ENCODE peak calls at places on chromosome 12, in four cellular contexts. One of them, this sample, is unnamed.

GRCh38 chr12:22101749-22102243 is 55.8 kb downstream of the CMAS start:
- DNase-seq in mesenchymal stem cell: peak; percentile 83
- DNase-seq in IMR-90: peak; percentile 89
- DNase-seq in H1: no peak
- DNase-seq in this sample: no peak

GRCh38 chr12:110657747-110658146 is 31.2 kb downstream of the HVCN1 start:
- DNase-seq in H1: no peak
- DNase-seq in mesenchymal stem cell: no peak
- DNase-seq in IMR-90: no peak
- DNase-seq in this sample: no peak

GRCh38 chr12:575948-576612 is 87.2 kb downstream of the NINJ2 start:
- DNase-seq in H1: peak; percentile 96
- DNase-seq in mesenchymal stem cell: peak; percentile 55
- DNase-seq in IMR-90: peak; percentile 31
- DNase-seq in this sample: peak; percentile 79

GRCh38 chr12:114812858-114813761 is 129.1 kb upstream of the TBX3 start:
- DNase-seq in mesenchymal stem cell: peak; percentile 82
- DNase-seq in IMR-90: peak; percentile 74
- DNase-seq in H1: no peak
- DNase-seq in this sample: peak; percentile 40

GRCh38 chr12:67365131-67365530 is 96.0 kb downstream of the CAND1 start:
- DNase-seq in mesenchymal stem cell: no peak
- DNase-seq in H1: no peak
- DNase-seq in IMR-90: no peak
- DNase-seq in this sample: no peak

GRCh38 chr12:81874166-81874565 is 115.0 kb upstream of the PPFIA2 start:
- DNase-seq in H1: no peak
- DNase-seq in IMR-90: no peak
- DNase-seq in mesenchymal stem cell: no peak
- DNase-seq in this sample: no peak

GRCh38 chr12:110582286-110583136 is 607 bp downstream of the PPTC7 start:
- DNase-seq in mesenchymal stem cell: peak; percentile 80
- DNase-seq in H1: peak; percentile 70
- DNase-seq in IMR-90: peak; percentile 33
- DNase-seq in this sample: peak; percentile 62

GRCh38 chr12:62259311-62259992 is 752 bp upstream of the USP15 start:
- DNase-seq in IMR-90: no peak
- DNase-seq in mesenchymal stem cell: no peak
- DNase-seq in H1: no peak
- DNase-seq in this sample: no peak

GRCh38 chr12:85179680-85180300 is 100.2 kb upstream of the ALX1 start:
- DNase-seq in IMR-90: peak; percentile 0
- DNase-seq in mesenchymal stem cell: peak; percentile 27
- DNase-seq in H1: no peak
- DNase-seq in this sample: no peak

GRCh38 chr12:43896496-43896895 is 60.6 kb downstream of the TMEM117 start:
- DNase-seq in H1: no peak
- DNase-seq in IMR-90: no peak
- DNase-seq in mesenchymal stem cell: no peak
- DNase-seq in this sample: no peak

GRCh38 chr12:75488553-75488952 is 8.0 kb downstream of the GLIPR1 start:
- DNase-seq in H1: no peak
- DNase-seq in IMR-90: peak; percentile 56
- DNase-seq in mesenchymal stem cell: peak; percentile 46
- DNase-seq in this sample: peak; percentile 73

GRCh38 chr12:124567673-124568373 is 411 bp upstream of the NCOR2 start:
- DNase-seq in IMR-90: peak; percentile 94
- DNase-seq in mesenchymal stem cell: peak; percentile 94
- DNase-seq in H1: peak; percentile 77
- DNase-seq in this sample: peak; percentile 75

GRCh38 chr12:91778091-91778819 is 367.4 kb downstream of the BTG1 start:
- DNase-seq in mesenchymal stem cell: peak; percentile 26
- DNase-seq in H1: no peak
- DNase-seq in IMR-90: peak; percentile 13
- DNase-seq in this sample: no peak

GRCh38 chr12:91778938-91779400 is 366.7 kb downstream of the BTG1 start:
- DNase-seq in mesenchymal stem cell: peak; percentile 93
- DNase-seq in IMR-90: peak; percentile 88
- DNase-seq in H1: no peak
- DNase-seq in this sample: peak; percentile 76

GRCh38 chr12:91781114-91781513 is 364.5 kb downstream of the BTG1 start:
- DNase-seq in IMR-90: peak; percentile 66
- DNase-seq in mesenchymal stem cell: peak; percentile 43
- DNase-seq in H1: no peak
- DNase-seq in this sample: peak; percentile 25

GRCh38 chr12:91774471-91774921 is 371.1 kb downstream of the BTG1 start:
- DNase-seq in mesenchymal stem cell: peak; percentile 70
- DNase-seq in IMR-90: peak; percentile 82
- DNase-seq in H1: no peak
- DNase-seq in this sample: no peak

GRCh38 chr12:91777268-91777997 is 368.2 kb downstream of the BTG1 start:
- DNase-seq in H1: no peak
- DNase-seq in IMR-90: peak; percentile 1
- DNase-seq in mesenchymal stem cell: peak; percentile 40
- DNase-seq in this sample: no peak
- H2BK5ac ChIP-seq in H1: no peak overlapping the region
- H2BK5ac ChIP-seq in IMR-90: no peak overlapping the region
- H2BK5ac ChIP-seq in mesenchymal stem cell: no peak overlapping the region
- H2BK5ac ChIP-seq in this sample: no peak overlapping the region

GRCh38 chr12:65511134-65511912 is 232.8 kb downstream of the MSRB3 start:
- DNase-seq in mesenchymal stem cell: no peak
- DNase-seq in IMR-90: no peak
- DNase-seq in H1: no peak
- DNase-seq in this sample: no peak
- H2BK5ac ChIP-seq in mesenchymal stem cell: no peak overlapping the region
- H2BK5ac ChIP-seq in IMR-90: no peak overlapping the region
- H2BK5ac ChIP-seq in H1: peak overlapping the region; percentile 64
- H2BK5ac ChIP-seq in this sample: no peak overlapping the region

GRCh38 chr12:94621662-94622359 is 28.5 kb downstream of the TMCC3 start:
- DNase-seq in mesenchymal stem cell: peak; percentile 55
- DNase-seq in IMR-90: peak; percentile 47
- DNase-seq in H1: no peak
- DNase-seq in this sample: no peak
- H2BK5ac ChIP-seq in mesenchymal stem cell: no peak overlapping the region
- H2BK5ac ChIP-seq in IMR-90: no peak overlapping the region
- H2BK5ac ChIP-seq in H1: no peak overlapping the region
- H2BK5ac ChIP-seq in this sample: no peak overlapping the region

DNA sequence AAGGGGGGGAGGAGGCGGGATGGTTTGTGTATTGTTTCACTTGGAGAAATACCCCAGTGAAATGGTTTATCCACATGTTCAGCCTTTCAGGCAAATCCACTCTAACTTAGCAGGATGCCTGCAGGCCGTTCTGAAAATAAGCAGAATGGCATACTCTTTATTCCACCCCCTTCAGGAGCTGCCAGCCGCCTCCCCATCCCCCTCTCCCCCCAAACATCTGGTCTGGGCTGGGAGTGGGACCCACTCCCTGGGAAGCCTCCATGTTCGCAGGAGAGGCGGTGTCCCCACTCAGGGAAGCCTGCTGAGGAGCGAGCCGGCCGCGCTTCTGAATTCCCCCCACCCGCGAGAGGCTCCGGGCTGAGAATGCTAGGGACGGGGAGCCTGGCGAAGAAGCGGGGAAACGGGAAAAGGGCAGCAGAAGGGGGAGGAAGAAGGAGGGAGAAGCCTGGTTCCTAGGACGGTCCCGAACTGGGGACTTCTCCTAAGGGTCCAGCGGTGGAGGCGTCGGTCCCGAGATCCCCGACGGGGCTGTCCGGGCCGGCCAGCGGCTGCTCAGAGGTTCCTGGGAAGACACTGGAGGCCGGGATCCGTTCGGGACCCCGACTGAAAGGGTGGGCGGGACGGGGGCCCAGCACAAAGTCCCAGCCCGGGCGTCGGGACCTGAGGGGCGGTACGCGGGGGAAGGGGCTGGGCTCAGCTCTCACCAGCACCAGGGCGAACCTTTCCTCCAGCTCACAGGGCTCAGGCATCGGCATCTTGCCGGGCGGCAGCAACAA is 666 bp downstream of the FMNL3 start:
- DNase-seq in mesenchymal stem cell: peak; percentile 66
- DNase-seq in IMR-90: peak; percentile 47
- DNase-seq in H1: peak; percentile 70
- DNase-seq in this sample: peak; percentile 72
- H2BK5ac ChIP-seq in mesenchymal stem cell: peak overlapping the region; percentile 51
- H2BK5ac ChIP-seq in IMR-90: peak overlapping the region; percentile 69
- H2BK5ac ChIP-seq in H1: no peak overlapping the region
- H2BK5ac ChIP-seq in this sample: no peak overlapping the region

GRCh38 chr12:50569876-50570275 is 65.1 kb downstream of the DIP2B start:
- DNase-seq in IMR-90: peak; percentile 33
- DNase-seq in mesenchymal stem cell: peak; percentile 43
- DNase-seq in H1: no peak
- DNase-seq in this sample: no peak

GRCh38 chr12:50573271-50573670 is 68.5 kb downstream of the DIP2B start:
- DNase-seq in IMR-90: no peak
- DNase-seq in H1: no peak
- DNase-seq in mesenchymal stem cell: no peak
- DNase-seq in this sample: no peak

GRCh38 chr12:50572275-50572674 is 67.5 kb downstream of the DIP2B start:
- DNase-seq in IMR-90: peak; percentile 89
- DNase-seq in H1: no peak
- DNase-seq in mesenchymal stem cell: peak; percentile 86
- DNase-seq in this sample: peak; percentile 56

GRCh38 chr12:50572760-50573159 is 68.0 kb downstream of the DIP2B start:
- DNase-seq in H1: no peak
- DNase-seq in mesenchymal stem cell: peak; percentile 36
- DNase-seq in IMR-90: no peak
- DNase-seq in this sample: no peak

DNA sequence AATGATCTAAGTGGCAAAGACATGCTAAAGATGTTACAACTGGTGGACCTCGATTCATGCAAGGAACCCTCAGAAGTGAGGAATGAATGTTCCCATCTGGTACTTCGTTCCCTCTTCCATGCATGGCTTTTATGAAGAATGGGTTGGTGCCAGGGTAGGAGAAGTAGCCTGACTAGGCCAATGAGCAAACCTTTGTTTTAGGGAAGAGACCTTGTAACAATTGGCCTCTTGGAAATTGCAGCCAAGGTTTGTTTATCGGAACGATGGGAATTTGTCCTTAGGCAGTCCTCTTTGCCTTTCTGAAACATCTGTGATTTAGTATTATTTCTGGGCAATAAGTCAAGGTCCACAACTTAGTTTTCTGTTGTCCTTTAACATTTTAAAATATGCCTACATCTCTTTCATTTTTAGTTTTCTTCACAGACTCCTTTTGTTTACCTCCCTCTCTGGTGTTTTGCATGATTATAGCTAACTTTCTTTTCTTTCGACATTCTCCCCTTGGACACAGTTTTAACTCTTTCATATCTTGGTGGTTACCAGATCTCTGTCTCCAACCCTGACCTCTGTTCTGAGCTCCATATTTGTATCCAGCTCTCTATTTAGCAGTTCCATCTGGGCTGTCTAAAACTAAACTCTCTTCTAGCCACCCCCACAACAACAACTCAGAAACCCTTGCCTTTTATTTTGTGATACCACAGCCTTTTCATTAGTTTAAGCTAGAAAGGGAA is 70.0 kb downstream of the DIP2B start:
- DNase-seq in H1: no peak
- DNase-seq in IMR-90: peak; percentile 32
- DNase-seq in mesenchymal stem cell: no peak
- DNase-seq in this sample: no peak
- H2BK5ac ChIP-seq in H1: peak overlapping the region; percentile 62
- H2BK5ac ChIP-seq in IMR-90: peak overlapping the region; percentile 62
- H2BK5ac ChIP-seq in mesenchymal stem cell: no peak overlapping the region
- H2BK5ac ChIP-seq in this sample: no peak overlapping the region

This sample was measured in mesendoderm.